ENCODE peak calls at places on chromosomes 13 and 19, in four cellular contexts. I, Z, V and M are unnamed samples.

GRCh38 chr19:50173144-50173543 is 10.1 kb upstream of the IZUMO2 start:
- DNase-seq in Z (no peak), V (peak), I (no peak), M (peak)

GRCh38 chr13:97004886-97005285 is 10.6 kb upstream of the OXGR1 start:
- DNase-seq in V (no peak), Z (no peak), I (no peak), M (no peak)

GRCh38 chr19:29940971-29941585 is 961 bp upstream of the URI1 start:
- DNase-seq in Z (no peak), V (no peak), I (no peak), M (no peak)

GRCh38 chr19:34067861-34068271 is 104.4 kb upstream of the LSM14A start:
- DNase-seq in V (no peak), Z (no peak), I (no peak), M (no peak)

GRCh38 chr13:50122465-50122864 is 107.2 kb downstream of the KCNRG start:
- DNase-seq in Z (no peak), V (no peak), I (no peak), M (peak)

GRCh38 chr13:110890279-110891150 is 24.4 kb downstream of the ANKRD10 start:
- DNase-seq in V (no peak), Z (no peak), I (no peak), M (no peak)

GRCh38 chr19:29956855-29957254 is 14.8 kb downstream of the URI1 start:
- DNase-seq in V (no peak), Z (peak), I (no peak), M (no peak)

GRCh38 chr13:20812890-20813289 is 39.1 kb upstream of the EEF1AKMT1 start:
- DNase-seq in I (no peak), V (no peak), Z (no peak), M (no peak)

GRCh38 chr13:49540552-49540951 is 44.8 kb downstream of the PHF11 start:
- DNase-seq in V (peak), Z (no peak), I (no peak), M (no peak)

GRCh38 chr13:51324714-51325440 is 14.6 kb upstream of the SERPINE3 start:
- DNase-seq in Z (no peak), I (peak), V (no peak), M (no peak)

GRCh38 chr13:72151241-72151640 is 284.2 kb upstream of the DACH1 start:
- DNase-seq in I (no peak), V (no peak), Z (no peak), M (no peak)

GRCh38 chr13:20828540-20829364 is 55.0 kb upstream of the EEF1AKMT1 start:
- DNase-seq in I (no peak), V (peak), Z (peak), M (peak)

GRCh38 chr13:79658333-79658975 is 177.5 kb downstream of the NDFIP2 start:
- DNase-seq in V (no peak), Z (no peak), I (no peak), M (no peak)

GRCh38 chr13:23007430-23007829 is 173.3 kb upstream of the SGCG start:
- DNase-seq in I (no peak), V (no peak), Z (no peak), M (no peak)

GRCh38 chr13:29947839-29948238 is 97.4 kb upstream of the UBL3 start:
- DNase-seq in V (no peak), Z (no peak), I (no peak), M (no peak)

GRCh38 chr13:110677731-110678545 is 28.0 kb downstream of the CARS2 start:
- DNase-seq in V (no peak), I (no peak), Z (no peak), M (no peak)

GRCh38 chr19:45641274-45642105 is 2.3 kb upstream of the EML2 start:
- DNase-seq in V (peak), I (peak), Z (peak), M (peak)

GRCh38 chr19:38264486-38265212 is at the start of gene SPINT2:
- DNase-seq in Z (no peak), I (peak), V (no peak), M (no peak)

GRCh38 chr13:113907637-113908617 is 44.1 kb upstream of the GAS6 start:
- DNase-seq in I (no peak), V (no peak), Z (no peak), M (no peak)

GRCh38 chr19:9981406-9982260 is 28.7 kb downstream of the COL5A3 start:
- DNase-seq in I (no peak), Z (no peak), V (no peak), M (no peak)

GRCh38 chr13:50843256-50844043 is at the start of gene DLEU7:
- DNase-seq in V (no peak), I (peak), Z (no peak), M (no peak)

GRCh38 chr19:48989701-48990291 is 3.3 kb downstream of the GYS1 start:
- DNase-seq in I (no peak), Z (no peak), V (no peak), M (no peak)

GRCh38 chr19:50894478-50895356 is 16.5 kb downstream of the KLK4 start:
- DNase-seq in I (no peak), V (no peak), Z (no peak), M (no peak)

GRCh38 chr19:47458672-47459071 is 13.0 kb downstream of the SLC8A2 start:
- DNase-seq in V (no peak), Z (no peak), I (no peak), M (no peak)

GRCh38 chr19:32039446-32039845 is 306.0 kb upstream of the ZNF507 start:
- DNase-seq in V (no peak), Z (no peak), I (no peak), M (no peak)

GRCh38 chr19:18292460-18292809 is 11.0 kb upstream of the JUND start:
- DNase-seq in I (peak), V (no peak), Z (no peak), M (no peak)

GRCh38 chr19:16070366-16070990 is 5.8 kb upstream of the TPM4 start:
- DNase-seq in Z (peak), V (no peak), I (no peak), M (peak)

GRCh38 chr19:852136-853013 is at the start of gene ELANE:
- DNase-seq in Z (no peak), I (peak), V (no peak), M (no peak)

GRCh38 chr13:106114981-106115554 is 420.4 kb downstream of the EFNB2 start:
- DNase-seq in Z (no peak), V (no peak), I (no peak), M (no peak)

GRCh38 chr19:18379803-18380747 is 5.9 kb upstream of the GDF15 start:
- DNase-seq in I (peak), V (no peak), Z (peak), M (peak)

GRCh38 chr19:14972676-14973075 is 7.0 kb downstream of the SLC1A6 start:
- DNase-seq in V (no peak), I (no peak), Z (no peak), M (peak)

GRCh38 chr13:62432906-62433305 is 1017.3 kb upstream of the PCDH20 start:
- DNase-seq in I (no peak), V (no peak), Z (no peak), M (no peak)

GRCh38 chr13:34025746-34026145 is 207.8 kb downstream of the RFC3 start:
- DNase-seq in V (no peak), I (no peak), Z (no peak), M (no peak)

GRCh38 chr13:47933688-47934011 is 67.4 kb downstream of the SUCLA2 start:
- DNase-seq in V (no peak), Z (peak), I (no peak), M (no peak)

GRCh38 chr19:35741216-35741541 is 1.1 kb downstream of the IGFLR1 start:
- DNase-seq in V (no peak), I (no peak), Z (no peak), M (no peak)
- TF ChIP-seq NR2C2 in V (no peak), I (no peak), Z (no peak), M (no peak)

GRCh38 chr13:58620171-58620570 is 988.6 kb downstream of the PCDH17 start:
- DNase-seq in Z (no peak), I (no peak), V (no peak), M (no peak)

DNA sequence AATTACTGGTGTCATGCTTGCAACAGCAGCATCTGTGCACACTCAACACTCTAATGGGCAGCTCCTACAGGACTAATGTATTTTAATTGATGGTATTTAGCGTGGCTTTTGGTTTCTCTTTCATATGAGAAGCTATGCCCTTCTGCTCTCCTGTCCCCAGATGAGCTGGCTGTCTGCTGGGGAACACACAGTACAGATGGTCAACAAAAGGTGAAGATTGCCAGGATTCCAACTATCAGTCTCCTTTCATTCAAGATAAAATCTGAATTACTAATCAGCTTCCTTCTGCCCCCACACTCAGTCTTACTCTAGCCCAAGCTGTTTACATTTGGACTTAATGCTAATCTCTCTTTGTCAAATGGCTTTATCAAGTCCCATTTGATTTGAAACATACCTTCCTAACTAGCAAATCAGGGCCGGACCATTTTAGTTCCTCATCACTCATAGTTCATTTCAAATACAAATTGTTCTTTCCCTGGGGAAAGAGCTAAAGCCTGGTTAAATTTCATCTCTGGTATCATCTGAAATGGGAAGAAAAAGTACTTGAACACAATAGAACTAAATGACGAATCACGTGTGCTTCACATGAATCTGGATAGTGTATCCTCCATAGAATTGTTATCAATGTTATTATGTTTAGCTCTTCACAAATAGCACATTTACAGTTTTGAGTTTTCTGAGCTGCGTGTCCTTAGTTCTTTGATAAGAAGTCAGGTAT is 988.0 kb downstream of the PCDH17 start:
- DNase-seq in Z (no peak), V (no peak), I (no peak), M (no peak)
- TF ChIP-seq NR2C2 in Z (no peak), V (no peak), I (no peak), M (no peak)

DNA sequence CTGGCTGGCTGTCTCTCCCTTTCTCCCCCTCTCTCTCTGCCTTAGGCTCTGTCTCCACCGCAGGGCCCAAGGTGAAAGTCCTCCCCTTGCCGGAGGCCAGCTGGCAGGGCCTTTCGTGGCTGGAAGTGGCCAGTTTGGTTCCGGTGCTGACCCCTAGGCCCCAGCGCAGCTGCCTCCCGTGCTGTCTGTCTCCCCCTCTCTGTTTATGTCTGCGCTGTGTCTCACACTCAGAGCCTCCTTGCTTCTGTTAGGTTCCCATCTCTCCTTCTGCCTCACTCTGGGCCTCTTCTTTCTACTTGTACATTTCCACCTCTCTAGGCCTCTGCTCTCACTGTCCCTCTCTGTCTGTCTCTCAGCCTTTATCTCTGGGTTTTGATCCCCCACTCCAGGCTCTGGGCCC is 13.1 kb downstream of the CCDC97 start:
- DNase-seq in V (no peak), Z (no peak), I (no peak), M (no peak)
- TF ChIP-seq NR2C2 in V (no peak), Z (no peak), I (no peak), M (no peak)

GRCh38 chr13:30971575-30971974 is 39.1 kb downstream of the TEX26 start:
- DNase-seq in I (no peak), V (no peak), Z (no peak), M (no peak)

GRCh38 chr13:30963794-30964193 is 31.3 kb downstream of the TEX26 start:
- DNase-seq in I (no peak), V (no peak), Z (no peak), M (no peak)

GRCh38 chr13:30972888-30973377 is 40.5 kb downstream of the TEX26 start:
- DNase-seq in I (no peak), V (no peak), Z (no peak), M (no peak)

GRCh38 chr13:30974350-30974749 is 41.9 kb downstream of the TEX26 start:
- DNase-seq in I (no peak), V (no peak), Z (no peak), M (no peak)

GRCh38 chr13:30968734-30969335 is 36.4 kb downstream of the TEX26 start:
- DNase-seq in V (no peak), I (no peak), Z (no peak), M (no peak)
- TF ChIP-seq NR2C2 in V (no peak), I (no peak), Z (no peak), M (no peak)

GRCh38 chr19:5137571-5138124 is 168.7 kb downstream of the KDM4B start:
- DNase-seq in Z (no peak), V (no peak), I (peak), M (no peak)

GRCh38 chr19:5137114-5137513 is 168.2 kb downstream of the KDM4B start:
- DNase-seq in V (no peak), I (no peak), Z (no peak), M (no peak)

GRCh38 chr19:5141278-5141925 is 172.5 kb downstream of the KDM4B start:
- DNase-seq in I (no peak), V (no peak), Z (no peak), M (no peak)

GRCh38 chr19:5136060-5136855 is 167.3 kb downstream of the KDM4B start:
- DNase-seq in V (no peak), I (no peak), Z (no peak), M (no peak)

GRCh38 chr19:5138606-5139594 is 170.0 kb downstream of the KDM4B start:
- DNase-seq in Z (no peak), I (no peak), V (peak), M (peak)
- TF ChIP-seq NR2C2 in Z (no peak), I (no peak), V (no peak), M (no peak)